ENCODE peak calls at places on chromosome 15, in nine cellular contexts. One of them, this sample, is unnamed.

GRCh38 chr15:30649952-30650929 is 24.3 kb downstream of the ARHGAP11B start:
- DNase-seq in left ventricle myocardium inferior: no peak
- DNase-seq in kidney glomerular epithelial cell: no peak
- DNase-seq in stimulated activated CD8-positive, alpha-beta memory T cell treated with anti-CD3 and anti-CD28 coated beads, Interleukin-12 subunit alpha, Interleukin-12 subunit beta, amount 100 ng/mL, for 4 hours: no peak
- DNase-seq in left cardiac atrium: no peak
- DNase-seq in right cardiac atrium: no peak
- DNase-seq in mucosa of descending colon: no peak
- DNase-seq in cardiac septum: no peak
- DNase-seq in AG08396: no peak
- DNase-seq in this sample: no peak

GRCh38 chr15:64093627-64094417 is at the start of gene CIAO2A:
- DNase-seq in left ventricle myocardium inferior: peak
- DNase-seq in kidney glomerular epithelial cell: peak
- DNase-seq in stimulated activated CD8-positive, alpha-beta memory T cell treated with anti-CD3 and anti-CD28 coated beads, Interleukin-12 subunit alpha, Interleukin-12 subunit beta, amount 100 ng/mL, for 4 hours: peak
- DNase-seq in left cardiac atrium: peak
- DNase-seq in right cardiac atrium: peak
- DNase-seq in mucosa of descending colon: peak
- DNase-seq in cardiac septum: peak
- DNase-seq in AG08396: peak
- DNase-seq in this sample: peak

GRCh38 chr15:31461911-31462480 is 135.4 kb downstream of the KLF13 start:
- DNase-seq in left ventricle myocardium inferior: no peak
- DNase-seq in kidney glomerular epithelial cell: no peak
- DNase-seq in stimulated activated CD8-positive, alpha-beta memory T cell treated with anti-CD3 and anti-CD28 coated beads, Interleukin-12 subunit alpha, Interleukin-12 subunit beta, amount 100 ng/mL, for 4 hours: no peak
- DNase-seq in left cardiac atrium: no peak
- DNase-seq in right cardiac atrium: no peak
- DNase-seq in mucosa of descending colon: no peak
- DNase-seq in cardiac septum: peak
- DNase-seq in AG08396: no peak
- DNase-seq in this sample: no peak

GRCh38 chr15:90261811-90262210 is 3.7 kb upstream of the NGRN start:
- DNase-seq in left ventricle myocardium inferior: no peak
- DNase-seq in kidney glomerular epithelial cell: no peak
- DNase-seq in stimulated activated CD8-positive, alpha-beta memory T cell treated with anti-CD3 and anti-CD28 coated beads, Interleukin-12 subunit alpha, Interleukin-12 subunit beta, amount 100 ng/mL, for 4 hours: no peak
- DNase-seq in left cardiac atrium: no peak
- DNase-seq in right cardiac atrium: no peak
- DNase-seq in mucosa of descending colon: no peak
- DNase-seq in cardiac septum: no peak
- DNase-seq in AG08396: no peak
- DNase-seq in this sample: no peak

GRCh38 chr15:78565097-78565950 is at the start of gene CHRNA5:
- DNase-seq in left ventricle myocardium inferior: peak
- DNase-seq in kidney glomerular epithelial cell: peak
- DNase-seq in stimulated activated CD8-positive, alpha-beta memory T cell treated with anti-CD3 and anti-CD28 coated beads, Interleukin-12 subunit alpha, Interleukin-12 subunit beta, amount 100 ng/mL, for 4 hours: peak
- DNase-seq in left cardiac atrium: peak
- DNase-seq in right cardiac atrium: peak
- DNase-seq in mucosa of descending colon: peak
- DNase-seq in cardiac septum: peak
- DNase-seq in AG08396: peak
- DNase-seq in this sample: peak

GRCh38 chr15:89364341-89364740 is 29.7 kb upstream of the POLG start:
- DNase-seq in left ventricle myocardium inferior: no peak
- DNase-seq in kidney glomerular epithelial cell: no peak
- DNase-seq in stimulated activated CD8-positive, alpha-beta memory T cell treated with anti-CD3 and anti-CD28 coated beads, Interleukin-12 subunit alpha, Interleukin-12 subunit beta, amount 100 ng/mL, for 4 hours: no peak
- DNase-seq in left cardiac atrium: no peak
- DNase-seq in right cardiac atrium: no peak
- DNase-seq in mucosa of descending colon: no peak
- DNase-seq in cardiac septum: no peak
- DNase-seq in AG08396: no peak
- DNase-seq in this sample: no peak

GRCh38 chr15:62821384-62822131 is 221.0 kb upstream of the TPM1 start:
- DNase-seq in left ventricle myocardium inferior: no peak
- DNase-seq in kidney glomerular epithelial cell: peak
- DNase-seq in stimulated activated CD8-positive, alpha-beta memory T cell treated with anti-CD3 and anti-CD28 coated beads, Interleukin-12 subunit alpha, Interleukin-12 subunit beta, amount 100 ng/mL, for 4 hours: no peak
- DNase-seq in left cardiac atrium: no peak
- DNase-seq in right cardiac atrium: no peak
- DNase-seq in mucosa of descending colon: no peak
- DNase-seq in cardiac septum: no peak
- DNase-seq in AG08396: no peak
- DNase-seq in this sample: no peak

GRCh38 chr15:71362987-71363968 is 248.0 kb downstream of the THSD4 start:
- DNase-seq in left ventricle myocardium inferior: no peak
- DNase-seq in kidney glomerular epithelial cell: no peak
- DNase-seq in stimulated activated CD8-positive, alpha-beta memory T cell treated with anti-CD3 and anti-CD28 coated beads, Interleukin-12 subunit alpha, Interleukin-12 subunit beta, amount 100 ng/mL, for 4 hours: no peak
- DNase-seq in left cardiac atrium: no peak
- DNase-seq in right cardiac atrium: no peak
- DNase-seq in mucosa of descending colon: no peak
- DNase-seq in cardiac septum: no peak
- DNase-seq in AG08396: no peak
- DNase-seq in this sample: no peak

GRCh38 chr15:57457726-57458125 is 81.4 kb downstream of the CGNL1 start:
- DNase-seq in left ventricle myocardium inferior: no peak
- DNase-seq in kidney glomerular epithelial cell: no peak
- DNase-seq in stimulated activated CD8-positive, alpha-beta memory T cell treated with anti-CD3 and anti-CD28 coated beads, Interleukin-12 subunit alpha, Interleukin-12 subunit beta, amount 100 ng/mL, for 4 hours: no peak
- DNase-seq in left cardiac atrium: no peak
- DNase-seq in right cardiac atrium: no peak
- DNase-seq in mucosa of descending colon: no peak
- DNase-seq in cardiac septum: no peak
- DNase-seq in AG08396: no peak
- DNase-seq in this sample: no peak

GRCh38 chr15:64599716-64600115 is 139.3 kb downstream of the ZNF609 start:
- DNase-seq in left ventricle myocardium inferior: no peak
- DNase-seq in kidney glomerular epithelial cell: no peak
- DNase-seq in stimulated activated CD8-positive, alpha-beta memory T cell treated with anti-CD3 and anti-CD28 coated beads, Interleukin-12 subunit alpha, Interleukin-12 subunit beta, amount 100 ng/mL, for 4 hours: no peak
- DNase-seq in left cardiac atrium: no peak
- DNase-seq in right cardiac atrium: no peak
- DNase-seq in mucosa of descending colon: no peak
- DNase-seq in cardiac septum: no peak
- DNase-seq in AG08396: no peak
- DNase-seq in this sample: no peak

This sample was measured in uterus.